ENCODE peak calls at places on chromosomes 2 and 18, in seven cellular contexts. J, G, K, V, H, S and A are unnamed samples.

GRCh38 chr2:147108553-147108952 is 736.3 kb upstream of the ACVR2A start:
- DNase-seq in K (no peak), J (no peak), G (no peak), H (no peak), V (no peak), S (no peak), A (no peak)

GRCh38 chr2:236718207-236718992 is 148.8 kb downstream of the ACKR3 start:
- DNase-seq in G (no peak), K (no peak), H (no peak), V (no peak), J (no peak), S (no peak), A (no peak)

GRCh38 chr2:98134138-98134537 is 47.2 kb downstream of the VWA3B start:
- DNase-seq in V (no peak), H (peak; percentile 15), S (no peak), J (no peak), G (no peak), K (no peak), A (no peak)

GRCh38 chr2:159012142-159012541 is 43.7 kb downstream of the TANC1 start:
- DNase-seq in G (no peak), K (no peak), H (no peak), V (no peak), S (no peak), J (no peak), A (no peak)

GRCh38 chr2:218332288-218332687 is 24.4 kb upstream of the CATIP start:
- DNase-seq in H (no peak), J (no peak), G (peak; percentile 32), S (no peak), V (no peak), K (no peak), A (no peak)

GRCh38 chr2:181440919-181441318 is 16.3 kb upstream of the ITGA4 start:
- DNase-seq in S (no peak), H (no peak), V (no peak), J (no peak), G (no peak), K (no peak), A (no peak)

GRCh38 chr2:33666879-33667278 is 67.8 kb upstream of the FAM98A start:
- DNase-seq in H (no peak), S (no peak), V (no peak), G (no peak), J (no peak), K (no peak), A (no peak)

GRCh38 chr2:140711867-140712266 is 1418.9 kb downstream of the LRP1B start:
- DNase-seq in J (no peak), H (no peak), G (no peak), V (no peak), K (no peak), S (no peak), A (no peak)

GRCh38 chr2:154195644-154196221 is 324.0 kb downstream of the GALNT13 start:
- DNase-seq in V (no peak), H (no peak), S (no peak), J (no peak), K (peak; percentile 11), G (no peak), A (no peak)

GRCh38 chr2:149160701-149161217 is 122.3 kb downstream of the LYPD6B start:
- DNase-seq in J (no peak), V (no peak), K (no peak), G (no peak), S (no peak), H (peak; percentile 71), A (no peak)

GRCh38 chr2:170813611-170814550 is 2.8 kb upstream of the GAD1 start:
- DNase-seq in K (peak; percentile 41), V (no peak), H (no peak), S (no peak), G (peak; percentile 49), J (no peak), A (peak; percentile 65)

GRCh38 chr18:40672590-40672989 is 1282.4 kb upstream of the PIK3C3 start:
- DNase-seq in K (no peak), S (peak; percentile 23), G (no peak), J (no peak), H (no peak), V (no peak), A (no peak)

GRCh38 chr2:212173771-212174510 is 364.7 kb downstream of the ERBB4 start:
- DNase-seq in V (no peak), K (no peak), J (no peak), G (no peak), H (no peak), S (no peak), A (no peak)

GRCh38 chr2:54903736-54904554 is 146.3 kb downstream of the RTN4 start:
- DNase-seq in K (no peak), S (peak; percentile 7), G (no peak), J (peak; percentile 96), H (no peak), V (no peak), A (no peak)

GRCh38 chr18:36265035-36265434 is 32.5 kb upstream of the FHOD3 start:
- DNase-seq in J (no peak), K (no peak), H (no peak), V (no peak), G (no peak), S (no peak), A (no peak)

GRCh38 chr2:2721296-2721835 is 390.3 kb upstream of the MYT1L start:
- DNase-seq in K (no peak), H (no peak), G (no peak), S (no peak), V (no peak), J (no peak), A (no peak)

GRCh38 chr2:201574754-201575153 is 68.5 kb downstream of the TMEM237 start:
- DNase-seq in V (no peak), H (no peak), S (no peak), G (no peak), J (no peak), K (no peak), A (no peak)

GRCh38 chr18:47931707-47932103 is 1.2 kb upstream of the SMAD2 start:
- DNase-seq in S (no peak), V (peak; percentile 29), K (no peak), H (no peak), J (no peak), G (peak; percentile 22), A (no peak)

GRCh38 chr2:128631698-128632490 is 313.2 kb upstream of the HS6ST1 start:
- DNase-seq in S (no peak), K (no peak), V (no peak), G (no peak), J (no peak), H (no peak), A (no peak)

DNA sequence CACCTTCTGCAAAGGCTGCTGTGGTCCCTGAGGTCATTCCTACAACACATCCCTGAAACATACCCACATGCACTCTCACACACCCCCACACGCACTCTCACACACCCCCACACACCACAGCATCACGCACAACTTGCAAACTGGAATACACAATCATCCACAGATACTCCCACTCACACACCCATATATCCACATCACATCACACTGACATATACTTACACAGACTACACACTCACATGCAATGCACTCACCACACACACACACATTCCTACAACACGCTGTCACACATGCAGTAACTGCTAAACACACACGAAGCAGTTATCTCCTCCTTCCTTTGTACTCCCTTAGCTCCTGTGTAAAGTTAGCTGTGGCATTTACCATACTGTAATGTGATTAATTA is 57.1 kb upstream of the PKDCC start:
- DNase-seq in V (no peak), G (no peak), K (no peak), J (no peak), H (no peak), S (no peak), A (no peak)
- TF ChIP-seq JUND in V (no peak), G (no peak), K (no peak), J (no peak), H (no peak), S (no peak), A (no peak)

GRCh38 chr18:63708650-63709049 is 5.9 kb downstream of the SERPINB11 start:
- DNase-seq in H (no peak), G (no peak), V (no peak), S (no peak), J (no peak), K (no peak), A (no peak)
- TF ChIP-seq JUND in H (no peak), G (no peak), V (no peak), S (no peak), J (no peak), K (no peak), A (no peak)

GRCh38 chr2:162092656-162093556 is 18.9 kb upstream of the DPP4 start:
- DNase-seq in V (no peak), K (no peak), H (no peak), S (no peak), G (no peak), J (peak; percentile 60), A (no peak)
- TF ChIP-seq JUND in V (peak; percentile 51), K (no peak), H (no peak), S (no peak), G (no peak), J (peak; percentile 71), A (no peak)

GRCh38 chr18:58172031-58172430 is 128.0 kb downstream of the NEDD4L start:
- DNase-seq in J (no peak), S (no peak), G (no peak), V (no peak), K (no peak), H (no peak), A (no peak)

GRCh38 chr18:58174285-58174684 is 130.3 kb downstream of the NEDD4L start:
- DNase-seq in H (no peak), S (no peak), J (no peak), K (no peak), V (no peak), G (no peak), A (no peak)

GRCh38 chr18:58176915-58177717 is 133.1 kb downstream of the NEDD4L start:
- DNase-seq in V (no peak), G (no peak), J (no peak), H (no peak), K (no peak), S (no peak), A (no peak)

GRCh38 chr18:58177886-58178470 is 134.0 kb downstream of the NEDD4L start:
- DNase-seq in K (peak; percentile 16), H (no peak), S (no peak), V (peak; percentile 68), G (no peak), J (no peak), A (no peak)

GRCh38 chr18:58175122-58175687 is 131.2 kb downstream of the NEDD4L start:
- DNase-seq in S (no peak), J (no peak), H (no peak), K (no peak), G (peak; percentile 32), V (no peak), A (peak; percentile 69)
- TF ChIP-seq JUND in S (no peak), J (no peak), H (no peak), K (no peak), G (no peak), V (no peak), A (no peak)

GRCh38 chr2:102826904-102827303 is 65.1 kb downstream of the TMEM182 start:
- DNase-seq in S (no peak), J (no peak), G (no peak), V (peak; percentile 44), H (no peak), K (no peak), A (no peak)
- TF ChIP-seq JUND in S (no peak), J (no peak), G (no peak), V (no peak), H (no peak), K (no peak), A (no peak)